ENCODE peak calls at places on chromosomes 11 and 22, in eight cellular contexts. One of them, this sample, is unnamed.

GRCh38 chr11:60786811-60787567 is 1.9 kb downstream of the MS4A10 start:
- DNase-seq in cardiac muscle cell: peak; percentile 87
- DNase-seq in pancreas: no peak
- DNase-seq in PC-3: peak; percentile 72
- DNase-seq in astrocyte of the hippocampus: peak; percentile 61
- DNase-seq in stomach: peak; percentile 53
- DNase-seq in stimulated activated CD4-positive, alpha-beta T cell treated with anti-CD3 and anti-CD28 coated beads, Interleukin-2, amount 100 ng/mL, for 24 hours: no peak
- DNase-seq in anterior cingulate cortex: no peak
- DNase-seq in this sample: no peak

GRCh38 chr11:45982656-45983470 is 60.4 kb downstream of the LARGE2 start:
- DNase-seq in cardiac muscle cell: peak; percentile 88
- DNase-seq in pancreas: no peak
- DNase-seq in PC-3: no peak
- DNase-seq in astrocyte of the hippocampus: peak; percentile 95
- DNase-seq in stomach: no peak
- DNase-seq in stimulated activated CD4-positive, alpha-beta T cell treated with anti-CD3 and anti-CD28 coated beads, Interleukin-2, amount 100 ng/mL, for 24 hours: peak; percentile 33
- DNase-seq in anterior cingulate cortex: peak; percentile 43
- DNase-seq in this sample: peak; percentile 95

GRCh38 chr11:10181811-10182210 is 112.2 kb downstream of the SBF2 start:
- DNase-seq in cardiac muscle cell: peak; percentile 71
- DNase-seq in pancreas: no peak
- DNase-seq in PC-3: peak; percentile 64
- DNase-seq in astrocyte of the hippocampus: peak; percentile 32
- DNase-seq in stomach: no peak
- DNase-seq in stimulated activated CD4-positive, alpha-beta T cell treated with anti-CD3 and anti-CD28 coated beads, Interleukin-2, amount 100 ng/mL, for 24 hours: no peak
- DNase-seq in anterior cingulate cortex: no peak
- DNase-seq in this sample: no peak

GRCh38 chr11:120717042-120717441 is 205.5 kb downstream of the GRIK4 start:
- DNase-seq in cardiac muscle cell: no peak
- DNase-seq in pancreas: no peak
- DNase-seq in PC-3: no peak
- DNase-seq in astrocyte of the hippocampus: no peak
- DNase-seq in stomach: no peak
- DNase-seq in stimulated activated CD4-positive, alpha-beta T cell treated with anti-CD3 and anti-CD28 coated beads, Interleukin-2, amount 100 ng/mL, for 24 hours: no peak
- DNase-seq in anterior cingulate cortex: no peak
- DNase-seq in this sample: no peak

GRCh38 chr22:28831140-28832072 is 31.0 kb upstream of the XBP1 start:
- DNase-seq in cardiac muscle cell: no peak
- DNase-seq in pancreas: no peak
- DNase-seq in PC-3: no peak
- DNase-seq in astrocyte of the hippocampus: no peak
- DNase-seq in stomach: peak; percentile 53
- DNase-seq in stimulated activated CD4-positive, alpha-beta T cell treated with anti-CD3 and anti-CD28 coated beads, Interleukin-2, amount 100 ng/mL, for 24 hours: no peak
- DNase-seq in anterior cingulate cortex: no peak
- DNase-seq in this sample: no peak

GRCh38 chr22:24728790-24729637 is 45.5 kb downstream of the PIWIL3 start:
- DNase-seq in cardiac muscle cell: peak; percentile 96
- DNase-seq in pancreas: no peak
- DNase-seq in PC-3: no peak
- DNase-seq in astrocyte of the hippocampus: no peak
- DNase-seq in stomach: no peak
- DNase-seq in stimulated activated CD4-positive, alpha-beta T cell treated with anti-CD3 and anti-CD28 coated beads, Interleukin-2, amount 100 ng/mL, for 24 hours: no peak
- DNase-seq in anterior cingulate cortex: peak; percentile 7
- DNase-seq in this sample: peak; percentile 52

GRCh38 chr11:76621866-76622265 is 48.7 kb downstream of the LRRC32 start:
- DNase-seq in cardiac muscle cell: peak; percentile 71
- DNase-seq in pancreas: no peak
- DNase-seq in PC-3: no peak
- DNase-seq in astrocyte of the hippocampus: no peak
- DNase-seq in stomach: no peak
- DNase-seq in stimulated activated CD4-positive, alpha-beta T cell treated with anti-CD3 and anti-CD28 coated beads, Interleukin-2, amount 100 ng/mL, for 24 hours: no peak
- DNase-seq in anterior cingulate cortex: no peak
- DNase-seq in this sample: peak; percentile 17

GRCh38 chr22:50710886-50711285 is 27.1 kb upstream of the ACR start:
- DNase-seq in cardiac muscle cell: no peak
- DNase-seq in pancreas: peak; percentile 20
- DNase-seq in PC-3: no peak
- DNase-seq in astrocyte of the hippocampus: no peak
- DNase-seq in stomach: no peak
- DNase-seq in stimulated activated CD4-positive, alpha-beta T cell treated with anti-CD3 and anti-CD28 coated beads, Interleukin-2, amount 100 ng/mL, for 24 hours: no peak
- DNase-seq in anterior cingulate cortex: no peak
- DNase-seq in this sample: no peak

GRCh38 chr11:19774329-19774728 is 61.7 kb downstream of the NAV2 start:
- DNase-seq in cardiac muscle cell: no peak
- DNase-seq in pancreas: no peak
- DNase-seq in PC-3: no peak
- DNase-seq in astrocyte of the hippocampus: no peak
- DNase-seq in stomach: no peak
- DNase-seq in stimulated activated CD4-positive, alpha-beta T cell treated with anti-CD3 and anti-CD28 coated beads, Interleukin-2, amount 100 ng/mL, for 24 hours: no peak
- DNase-seq in anterior cingulate cortex: no peak
- DNase-seq in this sample: no peak

GRCh38 chr22:36775589-36775965 is 342 bp downstream of the IFT27 start:
- DNase-seq in cardiac muscle cell: peak; percentile 27
- DNase-seq in pancreas: peak; percentile 84
- DNase-seq in PC-3: peak; percentile 7
- DNase-seq in astrocyte of the hippocampus: peak; percentile 51
- DNase-seq in stomach: peak; percentile 44
- DNase-seq in stimulated activated CD4-positive, alpha-beta T cell treated with anti-CD3 and anti-CD28 coated beads, Interleukin-2, amount 100 ng/mL, for 24 hours: peak; percentile 33
- DNase-seq in anterior cingulate cortex: peak; percentile 41
- DNase-seq in this sample: peak; percentile 72

GRCh38 chr11:125886997-125887372 is 483 bp upstream of the HYLS1 start:
- DNase-seq in cardiac muscle cell: peak; percentile 42
- DNase-seq in pancreas: peak; percentile 65
- DNase-seq in PC-3: peak; percentile 63
- DNase-seq in astrocyte of the hippocampus: peak; percentile 8
- DNase-seq in stomach: no peak
- DNase-seq in stimulated activated CD4-positive, alpha-beta T cell treated with anti-CD3 and anti-CD28 coated beads, Interleukin-2, amount 100 ng/mL, for 24 hours: peak; percentile 42
- DNase-seq in anterior cingulate cortex: peak; percentile 42
- DNase-seq in this sample: peak; percentile 73

GRCh38 chr11:69899957-69900821 is 81.0 kb upstream of the FGF3 start:
- DNase-seq in cardiac muscle cell: peak; percentile 23
- DNase-seq in pancreas: peak; percentile 77
- DNase-seq in PC-3: peak; percentile 14
- DNase-seq in astrocyte of the hippocampus: peak; percentile 44
- DNase-seq in stomach: peak; percentile 49
- DNase-seq in stimulated activated CD4-positive, alpha-beta T cell treated with anti-CD3 and anti-CD28 coated beads, Interleukin-2, amount 100 ng/mL, for 24 hours: no peak
- DNase-seq in anterior cingulate cortex: no peak
- DNase-seq in this sample: no peak

GRCh38 chr11:128884703-128885338 is 6.3 kb upstream of the KCNJ5 start:
- DNase-seq in cardiac muscle cell: peak; percentile 78
- DNase-seq in pancreas: no peak
- DNase-seq in PC-3: peak; percentile 93
- DNase-seq in astrocyte of the hippocampus: peak; percentile 84
- DNase-seq in stomach: peak; percentile 70
- DNase-seq in stimulated activated CD4-positive, alpha-beta T cell treated with anti-CD3 and anti-CD28 coated beads, Interleukin-2, amount 100 ng/mL, for 24 hours: peak; percentile 51
- DNase-seq in anterior cingulate cortex: peak; percentile 38
- DNase-seq in this sample: peak; percentile 88

GRCh38 chr11:108223449-108224149 is 732 bp downstream of the ATM start:
- DNase-seq in cardiac muscle cell: peak; percentile 37
- DNase-seq in pancreas: no peak
- DNase-seq in PC-3: no peak
- DNase-seq in astrocyte of the hippocampus: no peak
- DNase-seq in stomach: no peak
- DNase-seq in stimulated activated CD4-positive, alpha-beta T cell treated with anti-CD3 and anti-CD28 coated beads, Interleukin-2, amount 100 ng/mL, for 24 hours: no peak
- DNase-seq in anterior cingulate cortex: no peak
- DNase-seq in this sample: no peak

GRCh38 chr22:41062146-41062545 is 30.2 kb upstream of the EP300 start:
- DNase-seq in cardiac muscle cell: no peak
- DNase-seq in pancreas: no peak
- DNase-seq in PC-3: no peak
- DNase-seq in astrocyte of the hippocampus: no peak
- DNase-seq in stomach: no peak
- DNase-seq in stimulated activated CD4-positive, alpha-beta T cell treated with anti-CD3 and anti-CD28 coated beads, Interleukin-2, amount 100 ng/mL, for 24 hours: no peak
- DNase-seq in anterior cingulate cortex: no peak
- DNase-seq in this sample: peak; percentile 82

GRCh38 chr11:113373306-113373705 is 14.3 kb upstream of the ANKK1 start:
- DNase-seq in cardiac muscle cell: peak; percentile 29
- DNase-seq in pancreas: no peak
- DNase-seq in PC-3: peak; percentile 74
- DNase-seq in astrocyte of the hippocampus: peak; percentile 47
- DNase-seq in stomach: no peak
- DNase-seq in stimulated activated CD4-positive, alpha-beta T cell treated with anti-CD3 and anti-CD28 coated beads, Interleukin-2, amount 100 ng/mL, for 24 hours: no peak
- DNase-seq in anterior cingulate cortex: no peak
- DNase-seq in this sample: no peak